ENCODE peak calls at places on chromosomes 7 and 10, in ten cellular contexts. I is GM06990; Y is naive thymus-derived CD8-positive, alpha-beta T cell; P is LoVo; R is HS-5; T is Kasumi-1; M is NCI-H1092 treated with DMSO at 0.1 percent for 48 hours; X is foreskin keratinocyte; Z is H7; U is progenitor cell of endocrine pancreas. W is an unnamed sample.

GRCh38 chr7:76063114-76063513 is 15.2 kb downstream of the MDH2 start:
- DNase-seq in I (no peak), Y (no peak), P (no peak), R (no peak), T (no peak), M (no peak), X (no peak), Z (peak; percentile 16), U (no peak), W (no peak)

GRCh38 chr7:108286290-108286904 is 156.2 kb upstream of the LAMB4 start:
- DNase-seq in I (no peak), Y (no peak), P (no peak), R (no peak), T (no peak), M (no peak), X (no peak), Z (no peak), U (no peak), W (no peak)

GRCh38 chr7:131040467-131040932 is 287.2 kb upstream of the MKLN1 start:
- DNase-seq in I (no peak), Y (no peak), P (peak; percentile 89), R (no peak), T (peak; percentile 83), M (peak; percentile 69), X (peak; percentile 50), Z (peak; percentile 71), U (peak; percentile 20), W (no peak)

GRCh38 chr7:75870557-75870956 is 8.3 kb upstream of the RHBDD2 start:
- DNase-seq in I (no peak), Y (no peak), P (no peak), R (no peak), T (no peak), M (no peak), X (no peak), Z (no peak), U (no peak), W (no peak)

GRCh38 chr10:124911124-124912051 is 30.5 kb upstream of the ZRANB1 start:
- DNase-seq in I (no peak), Y (no peak), P (no peak), R (no peak), T (peak; percentile 61), M (no peak), X (no peak), Z (no peak), U (no peak), W (no peak)

GRCh38 chr10:71663311-71663710 is 56.3 kb downstream of the C10orf105 start:
- DNase-seq in I (no peak), Y (no peak), P (peak; percentile 6), R (no peak), T (no peak), M (no peak), X (no peak), Z (no peak), U (no peak), W (no peak)

GRCh38 chr7:5869691-5870090 is 10.9 kb upstream of the OCM start:
- DNase-seq in I (no peak), Y (no peak), P (no peak), R (no peak), T (no peak), M (no peak), X (no peak), Z (no peak), U (no peak), W (no peak)

GRCh38 chr7:2928613-2929311 is 84.7 kb upstream of the GNA12 start:
- DNase-seq in I (no peak), Y (no peak), P (no peak), R (no peak), T (no peak), M (peak; percentile 72), X (no peak), Z (peak; percentile 52), U (no peak), W (peak; percentile 40)

GRCh38 chr10:109895095-109895818 is 28.1 kb downstream of the XPNPEP1 start:
- DNase-seq in I (no peak), Y (no peak), P (no peak), R (no peak), T (no peak), M (no peak), X (no peak), Z (no peak), U (no peak), W (peak; percentile 92)

GRCh38 chr7:24722386-24723177 is 34.7 kb downstream of the GSDME start:
- DNase-seq in I (no peak), Y (no peak), P (no peak), R (no peak), T (no peak), M (peak; percentile 36), X (no peak), Z (no peak), U (no peak), W (no peak)

GRCh38 chr7:55964802-55965470 is 551 bp downstream of the NIPSNAP2 start:
- DNase-seq in I (peak; percentile 75), Y (no peak), P (peak; percentile 69), R (no peak), T (peak; percentile 68), M (peak; percentile 32), X (peak; percentile 44), Z (peak; percentile 93), U (peak; percentile 70), W (peak; percentile 92)

GRCh38 chr7:38502289-38502688 is 128.9 kb downstream of the AMPH start:
- DNase-seq in I (no peak), Y (no peak), P (no peak), R (no peak), T (no peak), M (no peak), X (peak; percentile 1), Z (no peak), U (no peak), W (no peak)

GRCh38 chr10:3407208-3407607 is 234.6 kb upstream of the PITRM1 start:
- DNase-seq in I (no peak), Y (no peak), P (no peak), R (no peak), T (no peak), M (no peak), X (no peak), Z (no peak), U (no peak), W (no peak)

GRCh38 chr10:92475357-92475868 is 98.5 kb downstream of the IDE start:
- DNase-seq in I (no peak), Y (no peak), P (no peak), R (no peak), T (no peak), M (no peak), X (no peak), Z (no peak), U (no peak), W (no peak)

GRCh38 chr7:41656357-41656756 is 46.5 kb downstream of the INHBA start:
- DNase-seq in I (no peak), Y (no peak), P (no peak), R (peak; percentile 20), T (no peak), M (no peak), X (no peak), Z (no peak), U (no peak), W (no peak)

GRCh38 chr10:91592282-91593020 is 40.4 kb downstream of the PPP1R3C start:
- DNase-seq in I (no peak), Y (no peak), P (no peak), R (no peak), T (no peak), M (no peak), X (no peak), Z (no peak), U (no peak), W (no peak)

GRCh38 chr7:140541513-140542192 is 62.3 kb upstream of the MKRN1 start:
- DNase-seq in I (no peak), Y (no peak), P (peak; percentile 62), R (peak; percentile 76), T (no peak), M (peak; percentile 83), X (peak; percentile 91), Z (peak; percentile 91), U (peak; percentile 48), W (no peak)

GRCh38 chr7:155580367-155580766 is 34.0 kb upstream of the CNPY1 start:
- DNase-seq in I (no peak), Y (no peak), P (no peak), R (no peak), T (no peak), M (no peak), X (no peak), Z (no peak), U (no peak), W (no peak)

GRCh38 chr7:107166702-107167426 is 1.9 kb upstream of the HBP1 start:
- DNase-seq in I (no peak), Y (no peak), P (no peak), R (no peak), T (no peak), M (no peak), X (no peak), Z (no peak), U (no peak), W (no peak)

GRCh38 chr10:131842351-131843088 is 58.3 kb upstream of the PPP2R2D start:
- DNase-seq in I (no peak), Y (no peak), P (no peak), R (no peak), T (no peak), M (no peak), X (no peak), Z (no peak), U (peak; percentile 8), W (peak; percentile 29)

W was measured in aorta.